ENCODE peak calls at places on chromosomes 13 and 19, in six cellular contexts. One of them, this sample, is unnamed.
A peak's percentile ranks its signal among the peaks of the same experiment; 100 is the strongest.

GRCh38 chr19:39474139-39474620 is 6.5 kb upstream of the TIMM50 start:
- DNase-seq in AG08396: peak; percentile 61
- DNase-seq in NCI-H774: peak; percentile 7
- DNase-seq in activated T-helper 1 cell treated with Interleukin-2 at 50 U/mL for 16 hours: peak; percentile 53
- DNase-seq in HEK293T: peak; percentile 82
- DNase-seq in AG04450: no peak
- DNase-seq in this sample: peak; percentile 81

GRCh38 chr19:12847159-12848139 is 9.1 kb downstream of the MAST1 start:
- DNase-seq in AG08396: peak; percentile 95
- DNase-seq in NCI-H774: peak; percentile 19
- DNase-seq in activated T-helper 1 cell treated with Interleukin-2 at 50 U/mL for 16 hours: peak; percentile 73
- DNase-seq in HEK293T: peak; percentile 89
- DNase-seq in AG04450: no peak
- DNase-seq in this sample: peak; percentile 83

GRCh38 chr19:8305798-8306197 is 2.4 kb downstream of the CD320 start:
- DNase-seq in AG08396: no peak
- DNase-seq in NCI-H774: no peak
- DNase-seq in activated T-helper 1 cell treated with Interleukin-2 at 50 U/mL for 16 hours: no peak
- DNase-seq in HEK293T: no peak
- DNase-seq in AG04450: no peak
- DNase-seq in this sample: no peak

GRCh38 chr13:109819851-109820250 is 33.5 kb upstream of the IRS2 start:
- DNase-seq in AG08396: no peak
- DNase-seq in NCI-H774: peak; percentile 38
- DNase-seq in activated T-helper 1 cell treated with Interleukin-2 at 50 U/mL for 16 hours: no peak
- DNase-seq in HEK293T: no peak
- DNase-seq in AG04450: no peak
- DNase-seq in this sample: no peak

GRCh38 chr13:44045179-44045562 is 165.5 kb downstream of the LACC1 start:
- DNase-seq in AG08396: no peak
- DNase-seq in NCI-H774: peak; percentile 30
- DNase-seq in activated T-helper 1 cell treated with Interleukin-2 at 50 U/mL for 16 hours: no peak
- DNase-seq in HEK293T: no peak
- DNase-seq in AG04450: no peak
- DNase-seq in this sample: no peak

GRCh38 chr19:21593934-21594844 is 88.8 kb downstream of the ZNF429 start:
- DNase-seq in AG08396: no peak
- DNase-seq in NCI-H774: no peak
- DNase-seq in activated T-helper 1 cell treated with Interleukin-2 at 50 U/mL for 16 hours: no peak
- DNase-seq in HEK293T: no peak
- DNase-seq in AG04450: no peak
- DNase-seq in this sample: no peak

GRCh38 chr13:40273173-40274000 is 393.1 kb downstream of the FOXO1 start:
- DNase-seq in AG08396: no peak
- DNase-seq in NCI-H774: no peak
- DNase-seq in activated T-helper 1 cell treated with Interleukin-2 at 50 U/mL for 16 hours: no peak
- DNase-seq in HEK293T: no peak
- DNase-seq in AG04450: no peak
- DNase-seq in this sample: no peak

GRCh38 chr19:51695702-51696315 is 2.7 kb downstream of the SPACA6 start:
- DNase-seq in AG08396: no peak
- DNase-seq in NCI-H774: no peak
- DNase-seq in activated T-helper 1 cell treated with Interleukin-2 at 50 U/mL for 16 hours: no peak
- DNase-seq in HEK293T: no peak
- DNase-seq in AG04450: no peak
- DNase-seq in this sample: no peak

GRCh38 chr13:21710163-21710562 is 39.3 kb downstream of the FGF9 start:
- DNase-seq in AG08396: no peak
- DNase-seq in NCI-H774: no peak
- DNase-seq in activated T-helper 1 cell treated with Interleukin-2 at 50 U/mL for 16 hours: no peak
- DNase-seq in HEK293T: no peak
- DNase-seq in AG04450: no peak
- DNase-seq in this sample: no peak

This sample was measured in CD8-positive, alpha-beta T cell.